ENCODE peak calls at places on chromosomes 3 and 15, in four cellular contexts. One of them, this sample, is unnamed. For H3K4me1, the result is how much of the 10 kb centered on the place peaks cover.

GRCh38 chr3:72938471-72939265 is 50.8 kb downstream of the GXYLT2 start:
- DNase-seq in heart left ventricle: peak
- DNase-seq in pancreas: peak
- DNase-seq in fibroblast of lung: peak
- DNase-seq in this sample: peak

GRCh38 chr3:48598323-48599076 is 3.4 kb upstream of the COL7A1 start:
- DNase-seq in heart left ventricle: peak
- DNase-seq in fibroblast of lung: peak
- DNase-seq in pancreas: no peak
- DNase-seq in this sample: no peak

GRCh38 chr3:141367038-141367730 is 1.1 kb upstream of the ZBTB38 start:
- DNase-seq in fibroblast of lung: peak
- DNase-seq in pancreas: no peak
- DNase-seq in heart left ventricle: peak
- DNase-seq in this sample: no peak

GRCh38 chr3:50238549-50239026 is 2.6 kb downstream of the GNAI2 start:
- DNase-seq in pancreas: peak
- DNase-seq in heart left ventricle: peak
- DNase-seq in fibroblast of lung: no peak
- DNase-seq in this sample: no peak

GRCh38 chr3:96863129-96863740 is 48.8 kb downstream of the EPHA6 start:
- DNase-seq in pancreas: no peak
- DNase-seq in heart left ventricle: no peak
- DNase-seq in fibroblast of lung: peak
- DNase-seq in this sample: peak

GRCh38 chr3:190860531-190860930 is 2.0 kb downstream of the GMNC start:
- DNase-seq in heart left ventricle: no peak
- DNase-seq in pancreas: no peak
- DNase-seq in fibroblast of lung: no peak
- DNase-seq in this sample: no peak

GRCh38 chr15:32656091-32656860 is 14.8 kb downstream of the SCG5 start:
- DNase-seq in fibroblast of lung: no peak
- DNase-seq in pancreas: no peak
- DNase-seq in heart left ventricle: no peak
- DNase-seq in this sample: no peak

GRCh38 chr3:130539005-130539404 is 22.0 kb downstream of the COL6A6 start:
- DNase-seq in heart left ventricle: peak
- DNase-seq in pancreas: peak
- DNase-seq in fibroblast of lung: peak
- DNase-seq in this sample: peak

GRCh38 chr3:37899711-37900306 is 38.1 kb downstream of the CTDSPL start:
- DNase-seq in heart left ventricle: no peak
- DNase-seq in fibroblast of lung: no peak
- DNase-seq in pancreas: no peak
- DNase-seq in this sample: no peak

GRCh38 chr3:178384302-178384939 is 151.8 kb upstream of the KCNMB2 start:
- DNase-seq in pancreas: no peak
- DNase-seq in fibroblast of lung: peak
- DNase-seq in heart left ventricle: no peak
- DNase-seq in this sample: no peak

GRCh38 chr15:62187425-62187824 is 22.3 kb upstream of the C2CD4B start:
- DNase-seq in pancreas: no peak
- DNase-seq in fibroblast of lung: no peak
- DNase-seq in heart left ventricle: peak
- DNase-seq in this sample: no peak

GRCh38 chr3:123409443-123410148 is 39.3 kb downstream of the ADCY5 start:
- DNase-seq in fibroblast of lung: no peak
- DNase-seq in pancreas: peak
- DNase-seq in heart left ventricle: no peak
- DNase-seq in this sample: no peak
- H3K4me1 ChIP-seq in fibroblast of lung: under half
- H3K4me1 ChIP-seq in pancreas: under half
- H3K4me1 ChIP-seq in heart left ventricle: half or more
- H3K4me1 ChIP-seq in this sample: under half

DNA sequence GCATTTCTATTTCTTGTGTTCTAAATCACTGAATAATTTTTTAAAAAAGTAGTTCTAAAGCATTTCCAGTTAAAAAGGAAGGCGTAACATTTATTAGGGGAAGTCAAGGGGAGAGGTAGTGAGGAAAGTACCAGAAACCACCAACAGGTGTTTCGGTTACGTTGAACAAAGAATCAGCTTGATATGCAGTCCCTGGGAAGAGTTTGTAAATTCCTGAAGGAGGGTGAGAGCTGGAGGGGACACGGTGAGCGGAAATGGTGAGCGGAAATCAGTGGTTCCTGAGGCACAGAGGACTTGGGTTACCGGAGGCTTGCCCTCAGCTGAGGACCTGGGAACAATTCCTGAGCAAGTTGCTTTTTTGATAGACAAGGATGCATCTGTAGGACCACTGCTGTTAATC is 17.8 kb downstream of the MAP2K1 start:
- DNase-seq in pancreas: no peak
- DNase-seq in fibroblast of lung: no peak
- DNase-seq in heart left ventricle: no peak
- DNase-seq in this sample: no peak
- TF ChIP-seq CTCF in pancreas: no peak
- TF ChIP-seq CTCF in fibroblast of lung: no peak
- TF ChIP-seq CTCF in heart left ventricle: peak
- TF ChIP-seq CTCF in this sample: no peak

DNA sequence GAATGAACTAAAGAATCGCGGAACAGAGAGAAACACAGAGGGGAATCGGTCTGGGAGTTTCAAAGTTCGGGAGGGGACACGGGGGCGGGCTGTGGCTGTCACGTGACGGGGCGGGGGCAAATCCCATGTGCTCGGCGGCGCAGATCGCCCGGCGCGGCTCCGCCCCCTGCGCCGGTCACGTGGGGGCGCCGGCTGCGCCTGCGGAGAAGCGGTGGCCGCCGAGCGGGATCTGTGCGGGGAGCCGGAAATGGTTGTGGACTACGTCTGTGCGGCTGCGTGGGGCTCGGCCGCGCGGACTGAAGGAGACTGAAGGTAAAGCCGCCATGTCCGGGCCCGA is at the start of gene EIF4G1:
- DNase-seq in heart left ventricle: peak
- DNase-seq in pancreas: peak
- DNase-seq in fibroblast of lung: peak
- DNase-seq in this sample: peak
- H3K27ac ChIP-seq in heart left ventricle: peak
- H3K27ac ChIP-seq in pancreas: peak
- H3K27ac ChIP-seq in fibroblast of lung: peak
- H3K27ac ChIP-seq in this sample: peak

GRCh38 chr15:74620636-74621545 is 5.3 kb downstream of the CLK3 start:
- DNase-seq in heart left ventricle: peak
- DNase-seq in pancreas: peak
- DNase-seq in fibroblast of lung: peak
- DNase-seq in this sample: peak
- H3K4me1 ChIP-seq in heart left ventricle: under half
- H3K4me1 ChIP-seq in pancreas: under half
- H3K4me1 ChIP-seq in fibroblast of lung: under half
- H3K4me1 ChIP-seq in this sample: half or more

GRCh38 chr15:101489236-101489632 is 273 bp downstream of the PCSK6 start:
- DNase-seq in pancreas: peak
- DNase-seq in fibroblast of lung: no peak
- DNase-seq in heart left ventricle: no peak
- DNase-seq in this sample: no peak
- TF ChIP-seq CTCF in pancreas: no peak
- TF ChIP-seq CTCF in fibroblast of lung: no peak
- TF ChIP-seq CTCF in heart left ventricle: peak
- TF ChIP-seq CTCF in this sample: no peak

GRCh38 chr3:58021072-58021959 is 13.1 kb downstream of the FLNB start:
- DNase-seq in fibroblast of lung: no peak
- DNase-seq in pancreas: no peak
- DNase-seq in heart left ventricle: no peak
- DNase-seq in this sample: no peak
- H3K27ac ChIP-seq in fibroblast of lung: no peak
- H3K27ac ChIP-seq in pancreas: peak
- H3K27ac ChIP-seq in heart left ventricle: peak
- H3K27ac ChIP-seq in this sample: no peak

DNA sequence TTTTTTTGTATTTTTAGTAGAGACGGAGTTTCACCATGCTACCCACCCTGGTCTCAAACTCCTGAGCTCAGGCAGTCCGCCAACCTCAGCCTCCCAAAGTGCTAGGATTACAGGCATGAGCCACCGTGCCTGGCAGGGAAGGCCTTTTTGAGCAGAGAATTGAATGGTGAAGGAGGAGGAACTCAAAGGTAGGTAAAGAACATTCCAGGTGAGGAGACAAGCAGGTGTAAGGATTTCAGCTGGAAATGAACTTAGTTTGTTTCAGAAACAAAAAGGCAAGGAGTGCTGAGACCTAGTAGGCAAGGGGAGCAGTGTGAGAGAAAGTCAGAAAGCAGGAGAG is 2.5 kb downstream of the TICRR start:
- DNase-seq in fibroblast of lung: no peak
- DNase-seq in pancreas: no peak
- DNase-seq in heart left ventricle: no peak
- DNase-seq in this sample: no peak
- H3K4me1 ChIP-seq in fibroblast of lung: under half
- H3K4me1 ChIP-seq in pancreas: under half
- H3K4me1 ChIP-seq in heart left ventricle: under half
- H3K4me1 ChIP-seq in this sample: under half

GRCh38 chr3:2713923-2714322 is 396.3 kb downstream of the IL5RA start:
- DNase-seq in pancreas: no peak
- DNase-seq in heart left ventricle: no peak
- DNase-seq in fibroblast of lung: peak
- DNase-seq in this sample: no peak
- TF ChIP-seq CTCF in pancreas: no peak
- TF ChIP-seq CTCF in heart left ventricle: peak
- TF ChIP-seq CTCF in fibroblast of lung: peak
- TF ChIP-seq CTCF in this sample: peak

GRCh38 chr3:126268866-126269265 is 88.3 kb downstream of the KLF15 start:
- DNase-seq in heart left ventricle: no peak
- DNase-seq in fibroblast of lung: no peak
- DNase-seq in pancreas: peak
- DNase-seq in this sample: no peak
- H3K27ac ChIP-seq in heart left ventricle: peak
- H3K27ac ChIP-seq in fibroblast of lung: no peak
- H3K27ac ChIP-seq in pancreas: peak
- H3K27ac ChIP-seq in this sample: no peak

GRCh38 chr3:4763604-4764247 is 215.5 kb upstream of the BHLHE40 start:
- DNase-seq in fibroblast of lung: no peak
- DNase-seq in heart left ventricle: no peak
- DNase-seq in pancreas: no peak
- DNase-seq in this sample: no peak
- H3K4me1 ChIP-seq in fibroblast of lung: under half
- H3K4me1 ChIP-seq in heart left ventricle: under half
- H3K4me1 ChIP-seq in pancreas: under half
- H3K4me1 ChIP-seq in this sample: under half

This sample was measured in MM.1S.